ENCODE peak calls at places on chromosomes 4 and X, in four cellular contexts. Z, E, H and S are unnamed samples.

GRCh38 chrX:102712216-102712966 is at the start of gene GPRASP2:
- DNase-seq in Z (no peak), H (peak), E (peak), S (peak)

GRCh38 chr4:26648260-26648659 is 64.4 kb downstream of the TBC1D19 start:
- DNase-seq in Z (no peak), H (no peak), E (no peak), S (no peak)

GRCh38 chrX:103817502-103817901 is 14.6 kb downstream of the RAB9B start:
- DNase-seq in E (no peak), Z (no peak), H (peak), S (peak)

GRCh38 chr4:54657194-54657555 is 582 bp upstream of the KIT start:
- DNase-seq in E (no peak), H (no peak), Z (no peak), S (no peak)

GRCh38 chr4:128333309-128334006 is 45.8 kb upstream of the PGRMC2 start:
- DNase-seq in Z (no peak), H (no peak), E (no peak), S (no peak)

GRCh38 chr4:153433753-153434105 is 32.4 kb upstream of the TMEM131L start:
- DNase-seq in E (no peak), Z (no peak), H (no peak), S (no peak)

GRCh38 chr4:157141976-157142375 is 66.0 kb downstream of the GLRB start:
- DNase-seq in H (no peak), Z (no peak), E (no peak), S (no peak)

GRCh38 chrX:122076241-122076640 is 1028.8 kb downstream of the GLUD2 start:
- DNase-seq in E (no peak), H (no peak), Z (no peak), S (no peak)

GRCh38 chrX:13396887-13397286 is 77.0 kb upstream of the ATXN3L start:
- DNase-seq in Z (no peak), E (no peak), H (no peak), S (no peak)

GRCh38 chrX:139882299-139882698 is 50.6 kb downstream of the ATP11C start:
- DNase-seq in Z (no peak), H (no peak), E (no peak), S (no peak)

GRCh38 chrX:15903186-15903681 is 48.6 kb upstream of the AP1S2 start:
- DNase-seq in E (no peak), H (no peak), Z (no peak), S (no peak)

GRCh38 chr4:150140774-150141400 is 62.6 kb downstream of the DCLK2 start:
- DNase-seq in Z (no peak), E (no peak), H (no peak), S (no peak)